ENCODE peak calls at places on chromosomes 6 and 20, in four cellular contexts. O, Y, D and W are unnamed samples.

GRCh38 chr6:143059616-143060353 is 904 bp upstream of the AIG1 start:
- DNase-seq in Y (peak), D (no peak), O (peak), W (no peak)

GRCh38 chr6:35170166-35170565 is 29.0 kb upstream of the TCP11 start:
- DNase-seq in O (no peak), D (no peak), Y (no peak), W (no peak)

GRCh38 chr6:52526634-52527033 is 50.2 kb downstream of the TRAM2 start:
- DNase-seq in D (no peak), O (no peak), Y (no peak), W (no peak)

GRCh38 chr20:37885593-37886507 is 17.1 kb upstream of the VSTM2L start:
- DNase-seq in O (peak), Y (peak), D (no peak), W (no peak)

GRCh38 chr6:3045369-3045768 is 22.9 kb upstream of the RIPK1 start:
- DNase-seq in Y (no peak), O (no peak), D (no peak), W (no peak)

GRCh38 chr6:142501795-142502194 is 200.0 kb downstream of the ADGRG6 start:
- DNase-seq in Y (no peak), D (no peak), O (no peak), W (no peak)

GRCh38 chr6:129284225-129284624 is 401.3 kb downstream of the LAMA2 start:
- DNase-seq in D (no peak), Y (no peak), O (no peak), W (no peak)

GRCh38 chr6:33123732-33124524 is 48.1 kb downstream of the HLA-DPB1 start:
- DNase-seq in D (no peak), O (peak), Y (peak), W (peak)

GRCh38 chr6:1190361-1190760 is 121.5 kb upstream of the FOXQ1 start:
- DNase-seq in Y (no peak), O (peak), D (no peak), W (no peak)

GRCh38 chr20:4100679-4101078 is 85.3 kb upstream of the RNF24 start:
- DNase-seq in O (no peak), D (no peak), Y (no peak), W (no peak)

GRCh38 chr6:12653396-12653910 is 63.1 kb upstream of the PHACTR1 start:
- DNase-seq in D (no peak), Y (no peak), O (no peak), W (no peak)

GRCh38 chr6:157089258-157089657 is 234.1 kb downstream of the TMEM242 start:
- DNase-seq in Y (peak), D (no peak), O (peak), W (no peak)

GRCh38 chr20:3046677-3047462 is 1.0 kb downstream of the MRPS26 start:
- DNase-seq in O (peak), Y (no peak), D (no peak), W (peak)

GRCh38 chr20:56400001-56400640 is 7.7 kb downstream of the CSTF1 start:
- DNase-seq in Y (peak), D (peak), O (peak), W (peak)

GRCh38 chr6:134911532-134911931 is 38.4 kb downstream of the ALDH8A1 start:
- DNase-seq in Y (no peak), O (no peak), D (no peak), W (no peak)

GRCh38 chr6:112087916-112088315 is 525 bp downstream of the FAM229B start:
- DNase-seq in Y (no peak), O (no peak), D (no peak), W (no peak)

GRCh38 chr6:100663219-100663863 is 198.6 kb upstream of the SIM1 start:
- DNase-seq in D (no peak), Y (no peak), O (peak), W (no peak)

GRCh38 chr6:75210885-75211739 is 5.3 kb upstream of the COL12A1 start:
- DNase-seq in D (no peak), Y (peak), O (peak), W (peak)

GRCh38 chr6:24663198-24663597 is 3.5 kb downstream of the TDP2 start:
- DNase-seq in Y (no peak), O (no peak), D (no peak), W (no peak)
- H3K27ac ChIP-seq in Y (no peak), O (no peak), D (no peak), W (no peak)

GRCh38 chr6:169530762-169531143 is 171.1 kb downstream of the WDR27 start:
- DNase-seq in Y (no peak), D (no peak), O (no peak), W (no peak)

GRCh38 chr6:169528755-169529154 is 173.1 kb downstream of the WDR27 start:
- DNase-seq in Y (no peak), D (no peak), O (no peak), W (no peak)

GRCh38 chr6:169529931-169530761 is 171.7 kb downstream of the WDR27 start:
- DNase-seq in O (no peak), D (no peak), Y (no peak), W (no peak)

GRCh38 chr6:169521825-169522224 is 180.0 kb downstream of the WDR27 start:
- DNase-seq in D (no peak), O (no peak), Y (no peak), W (no peak)

GRCh38 chr6:169527306-169527705 is 174.5 kb downstream of the WDR27 start:
- DNase-seq in D (no peak), O (no peak), Y (no peak), W (no peak)
- TF ChIP-seq FOXM1 in D (no peak), O (no peak), Y (no peak), W (no peak)

GRCh38 chr20:17925940-17926300 is 42.7 kb downstream of the SNX5 start:
- DNase-seq in Y (no peak), D (no peak), O (no peak), W (no peak)
- H3K27ac ChIP-seq in Y (no peak), D (no peak), O (no peak), W (peak)

GRCh38 chr6:168133186-168133585 is 54.2 kb upstream of the FRMD1 start:
- DNase-seq in O (no peak), Y (no peak), D (no peak), W (no peak)
- TF ChIP-seq FOXM1 in O (no peak), Y (no peak), D (no peak), W (no peak)

GRCh38 chr6:164109770-164110140 is 695.2 kb downstream of the QKI start:
- DNase-seq in D (no peak), O (no peak), Y (no peak), W (peak)

GRCh38 chr6:164108869-164109769 is 694.6 kb downstream of the QKI start:
- DNase-seq in O (no peak), Y (no peak), D (no peak), W (no peak)

GRCh38 chr6:164113637-164114036 is 699.1 kb downstream of the QKI start:
- DNase-seq in O (no peak), Y (no peak), D (no peak), W (no peak)

DNA sequence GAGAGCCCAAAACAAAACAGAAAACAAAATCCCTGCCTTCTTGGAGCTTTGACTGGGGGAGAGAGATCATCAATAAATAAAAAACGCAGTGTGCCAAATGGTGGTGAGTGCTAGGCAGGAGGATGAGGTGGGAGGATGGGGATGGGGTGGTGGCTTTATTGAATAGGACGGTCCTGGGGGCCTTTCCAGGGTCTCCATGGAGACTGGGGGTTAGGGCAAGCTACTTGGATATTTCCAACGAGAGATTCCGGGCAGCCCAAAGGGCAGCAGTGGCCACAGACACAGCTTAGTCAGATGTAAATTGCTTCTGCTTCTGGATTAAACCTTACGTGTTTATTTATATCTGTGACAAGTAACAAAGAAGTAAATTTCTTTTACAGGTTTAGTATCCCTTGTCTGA is 700.1 kb downstream of the QKI start:
- DNase-seq in Y (no peak), O (no peak), D (no peak), W (no peak)
- H3K27ac ChIP-seq in Y (no peak), O (no peak), D (no peak), W (no peak)

GRCh38 chr20:24872291-24873014 is 76.6 kb upstream of the CST7 start:
- DNase-seq in Y (peak), O (no peak), D (no peak), W (no peak)
- TF ChIP-seq FOXM1 in Y (no peak), O (no peak), D (no peak), W (no peak)

GRCh38 chr6:168935628-168936010 is 318.0 kb downstream of the THBS2 start:
- DNase-seq in D (no peak), Y (no peak), O (no peak), W (no peak)

GRCh38 chr6:168937061-168937460 is 316.6 kb downstream of the THBS2 start:
- DNase-seq in D (no peak), O (no peak), Y (no peak), W (no peak)

GRCh38 chr6:168939041-168939440 is 314.6 kb downstream of the THBS2 start:
- DNase-seq in O (no peak), D (no peak), Y (no peak), W (no peak)

GRCh38 chr6:168938546-168938945 is 315.1 kb downstream of the THBS2 start:
- DNase-seq in Y (no peak), O (no peak), D (no peak), W (no peak)

GRCh38 chr6:168934856-168935627 is 318.6 kb downstream of the THBS2 start:
- DNase-seq in D (no peak), Y (no peak), O (no peak), W (no peak)
- H3K27ac ChIP-seq in D (no peak), Y (no peak), O (no peak), W (no peak)